ENCODE peak calls at places on chromosomes 6 and 20, in four cellular contexts. One of them, this sample, is unnamed.

GRCh38 chr6:46949662-46950280 is 28.0 kb upstream of the ADGRF5 start:
- DNase-seq in Panc1: no peak
- DNase-seq in epithelial cell of esophagus: no peak
- DNase-seq in thyroid gland: peak
- DNase-seq in this sample: no peak

GRCh38 chr6:33118525-33119123 is 42.8 kb downstream of the HLA-DPB1 start:
- DNase-seq in Panc1: no peak
- DNase-seq in epithelial cell of esophagus: peak
- DNase-seq in thyroid gland: no peak
- DNase-seq in this sample: peak

GRCh38 chr6:148723484-148723883 is 23.3 kb upstream of the UST start:
- DNase-seq in Panc1: no peak
- DNase-seq in epithelial cell of esophagus: peak
- DNase-seq in thyroid gland: no peak
- DNase-seq in this sample: no peak

GRCh38 chr6:111995409-111995808 is 58.5 kb upstream of the CCN6 start:
- DNase-seq in Panc1: no peak
- DNase-seq in epithelial cell of esophagus: peak
- DNase-seq in thyroid gland: no peak
- DNase-seq in this sample: no peak

GRCh38 chr6:18501313-18502013 is 114.3 kb downstream of the RNF144B start:
- DNase-seq in Panc1: no peak
- DNase-seq in epithelial cell of esophagus: peak
- DNase-seq in thyroid gland: no peak
- DNase-seq in this sample: no peak

GRCh38 chr6:97312241-97312640 is 29.2 kb upstream of the MMS22L start:
- DNase-seq in Panc1: no peak
- DNase-seq in epithelial cell of esophagus: peak
- DNase-seq in thyroid gland: no peak
- DNase-seq in this sample: no peak

GRCh38 chr6:157145656-157146285 is 177.5 kb downstream of the TMEM242 start:
- DNase-seq in Panc1: no peak
- DNase-seq in epithelial cell of esophagus: no peak
- DNase-seq in thyroid gland: peak
- DNase-seq in this sample: no peak

GRCh38 chr6:160130729-160131484 is 9.3 kb downstream of the SLC22A1 start:
- DNase-seq in Panc1: no peak
- DNase-seq in epithelial cell of esophagus: no peak
- DNase-seq in thyroid gland: no peak
- DNase-seq in this sample: no peak

GRCh38 chr6:92701425-92702096 is 717.8 kb downstream of the EPHA7 start:
- DNase-seq in Panc1: no peak
- DNase-seq in epithelial cell of esophagus: no peak
- DNase-seq in thyroid gland: no peak
- DNase-seq in this sample: no peak

GRCh38 chr6:123802351-123802696 is 1.3 kb upstream of the NKAIN2 start:
- DNase-seq in Panc1: no peak
- DNase-seq in epithelial cell of esophagus: no peak
- DNase-seq in thyroid gland: no peak
- DNase-seq in this sample: no peak

GRCh38 chr6:44010411-44011349 is 116.6 kb downstream of the MRPL14 start:
- DNase-seq in Panc1: peak
- DNase-seq in epithelial cell of esophagus: peak
- DNase-seq in thyroid gland: peak
- DNase-seq in this sample: no peak

GRCh38 chr6:164345856-164346496 is 931.5 kb downstream of the QKI start:
- DNase-seq in Panc1: no peak
- DNase-seq in epithelial cell of esophagus: no peak
- DNase-seq in thyroid gland: no peak
- DNase-seq in this sample: no peak

GRCh38 chr6:142207265-142207877 is 60.3 kb downstream of the VTA1 start:
- DNase-seq in Panc1: peak
- DNase-seq in epithelial cell of esophagus: peak
- DNase-seq in thyroid gland: peak
- DNase-seq in this sample: no peak

GRCh38 chr6:14922306-14922705 is 323.6 kb upstream of the JARID2 start:
- DNase-seq in Panc1: no peak
- DNase-seq in epithelial cell of esophagus: no peak
- DNase-seq in thyroid gland: no peak
- DNase-seq in this sample: no peak

GRCh38 chr20:57439432-57439831 is 48.2 kb downstream of the RBM38 start:
- DNase-seq in Panc1: no peak
- DNase-seq in epithelial cell of esophagus: no peak
- DNase-seq in thyroid gland: peak
- DNase-seq in this sample: no peak

GRCh38 chr6:168285456-168285855 is 34.1 kb downstream of the DACT2 start:
- DNase-seq in Panc1: no peak
- DNase-seq in epithelial cell of esophagus: no peak
- DNase-seq in thyroid gland: no peak
- DNase-seq in this sample: no peak

GRCh38 chr6:11211235-11211634 is 21.2 kb downstream of the NEDD9 start:
- DNase-seq in Panc1: no peak
- DNase-seq in epithelial cell of esophagus: no peak
- DNase-seq in thyroid gland: no peak
- DNase-seq in this sample: peak

GRCh38 chr20:2005831-2006426 is 12.1 kb upstream of the PDYN start:
- DNase-seq in Panc1: no peak
- DNase-seq in epithelial cell of esophagus: peak
- DNase-seq in thyroid gland: peak
- DNase-seq in this sample: peak

GRCh38 chr20:17620371-17621228 is 50.7 kb downstream of the DSTN start:
- DNase-seq in Panc1: no peak
- DNase-seq in epithelial cell of esophagus: no peak
- DNase-seq in thyroid gland: peak
- DNase-seq in this sample: no peak

GRCh38 chr20:52082612-52083011 is 109.0 kb downstream of the ZFP64 start:
- DNase-seq in Panc1: no peak
- DNase-seq in epithelial cell of esophagus: no peak
- DNase-seq in thyroid gland: no peak
- DNase-seq in this sample: no peak

GRCh38 chr20:62382306-62383198 is 4.4 kb upstream of the RPS21 start:
- DNase-seq in Panc1: no peak
- DNase-seq in epithelial cell of esophagus: peak
- DNase-seq in thyroid gland: peak
- DNase-seq in this sample: peak

GRCh38 chr20:6674831-6675230 is 92.7 kb upstream of the BMP2 start:
- DNase-seq in Panc1: no peak
- DNase-seq in epithelial cell of esophagus: no peak
- DNase-seq in thyroid gland: no peak
- DNase-seq in this sample: no peak

GRCh38 chr6:93105017-93105416 is 314.3 kb downstream of the EPHA7 start:
- DNase-seq in Panc1: no peak
- DNase-seq in epithelial cell of esophagus: peak
- DNase-seq in thyroid gland: no peak
- DNase-seq in this sample: no peak

GRCh38 chr6:25927177-25927576 is 3.3 kb downstream of the SLC17A2 start:
- DNase-seq in Panc1: no peak
- DNase-seq in epithelial cell of esophagus: no peak
- DNase-seq in thyroid gland: no peak
- DNase-seq in this sample: no peak

GRCh38 chr20:47747663-47748031 is 37.6 kb downstream of the SULF2 start:
- DNase-seq in Panc1: no peak
- DNase-seq in epithelial cell of esophagus: no peak
- DNase-seq in thyroid gland: no peak
- DNase-seq in this sample: no peak

GRCh38 chr6:38350882-38351281 is 288.8 kb downstream of the BTBD9 start:
- DNase-seq in Panc1: no peak
- DNase-seq in epithelial cell of esophagus: no peak
- DNase-seq in thyroid gland: peak
- DNase-seq in this sample: no peak

GRCh38 chr6:14288910-14289309 is 171.3 kb downstream of the CD83 start:
- DNase-seq in Panc1: no peak
- DNase-seq in epithelial cell of esophagus: peak
- DNase-seq in thyroid gland: no peak
- DNase-seq in this sample: no peak

GRCh38 chr6:42628604-42629003 is 64.8 kb downstream of the UBR2 start:
- DNase-seq in Panc1: no peak
- DNase-seq in epithelial cell of esophagus: no peak
- DNase-seq in thyroid gland: no peak
- DNase-seq in this sample: no peak

GRCh38 chr6:132733814-132734213 is 20.0 kb upstream of the VNN1 start:
- DNase-seq in Panc1: no peak
- DNase-seq in epithelial cell of esophagus: peak
- DNase-seq in thyroid gland: no peak
- DNase-seq in this sample: no peak

GRCh38 chr6:26268659-26269402 is 96.2 kb upstream of the BTN3A2 start:
- DNase-seq in Panc1: no peak
- DNase-seq in epithelial cell of esophagus: peak
- DNase-seq in thyroid gland: no peak
- DNase-seq in this sample: no peak

GRCh38 chr20:7085448-7085847 is 318.0 kb downstream of the BMP2 start:
- DNase-seq in Panc1: no peak
- DNase-seq in epithelial cell of esophagus: no peak
- DNase-seq in thyroid gland: no peak
- DNase-seq in this sample: no peak

GRCh38 chr6:2103644-2104523 is 141.5 kb downstream of the GMDS start:
- DNase-seq in Panc1: peak
- DNase-seq in epithelial cell of esophagus: peak
- DNase-seq in thyroid gland: no peak
- DNase-seq in this sample: peak

GRCh38 chr6:12314751-12315150 is 24.6 kb downstream of the EDN1 start:
- DNase-seq in Panc1: no peak
- DNase-seq in epithelial cell of esophagus: peak
- DNase-seq in thyroid gland: no peak
- DNase-seq in this sample: no peak
- H3K4me3 ChIP-seq in Panc1: peak
- H3K4me3 ChIP-seq in epithelial cell of esophagus: no peak
- H3K4me3 ChIP-seq in thyroid gland: no peak
- H3K4me3 ChIP-seq in this sample: no peak

DNA sequence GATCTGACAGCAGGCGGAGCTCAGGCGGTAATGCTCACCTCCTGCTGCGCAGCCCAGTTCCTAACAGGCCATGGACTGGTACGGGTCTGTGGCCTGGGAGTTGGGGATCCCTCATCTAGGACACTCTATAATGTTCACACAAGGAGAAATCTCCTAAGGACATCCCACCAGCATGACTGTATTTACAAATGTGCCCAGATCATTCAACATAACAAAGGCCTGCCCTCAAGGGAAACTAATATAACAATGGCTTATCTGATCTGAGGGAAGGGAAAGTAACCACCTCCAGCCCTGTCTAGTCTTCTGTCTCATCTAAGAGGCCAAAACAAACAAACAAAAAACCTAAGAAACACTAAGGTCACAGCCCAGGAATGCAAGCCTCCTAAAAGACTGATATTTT is 232.8 kb downstream of the RNGTT start:
- DNase-seq in Panc1: no peak
- DNase-seq in epithelial cell of esophagus: peak
- DNase-seq in thyroid gland: no peak
- DNase-seq in this sample: no peak
- H3K4me3 ChIP-seq in Panc1: no peak
- H3K4me3 ChIP-seq in epithelial cell of esophagus: no peak
- H3K4me3 ChIP-seq in thyroid gland: no peak
- H3K4me3 ChIP-seq in this sample: no peak

DNA sequence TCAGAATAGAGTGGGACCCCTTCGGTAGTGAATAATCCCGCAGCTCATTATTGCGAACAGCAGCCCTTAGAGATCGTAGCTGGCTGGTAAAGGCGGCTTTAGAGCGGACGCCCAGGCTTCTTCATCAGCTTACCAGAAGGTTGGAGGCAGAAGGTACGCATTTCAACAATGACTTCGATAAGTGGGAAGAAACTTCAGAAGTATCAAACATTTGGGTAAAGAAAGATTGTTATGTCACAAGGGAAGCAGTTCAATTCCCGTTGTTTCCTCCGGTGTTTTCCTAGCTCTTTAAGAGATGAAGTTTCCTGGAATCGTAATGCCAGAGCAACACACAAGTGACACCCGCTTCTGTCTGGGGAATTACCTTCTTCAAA is 119.2 kb upstream of the ZNF184 start:
- DNase-seq in Panc1: no peak
- DNase-seq in epithelial cell of esophagus: peak
- DNase-seq in thyroid gland: no peak
- DNase-seq in this sample: no peak
- H3K4me3 ChIP-seq in Panc1: peak
- H3K4me3 ChIP-seq in epithelial cell of esophagus: peak
- H3K4me3 ChIP-seq in thyroid gland: no peak
- H3K4me3 ChIP-seq in this sample: no peak

GRCh38 chr6:138107752-138108592 is 753 bp upstream of the PERP start:
- DNase-seq in Panc1: no peak
- DNase-seq in epithelial cell of esophagus: no peak
- DNase-seq in thyroid gland: peak
- DNase-seq in this sample: no peak
- H3K4me3 ChIP-seq in Panc1: peak
- H3K4me3 ChIP-seq in epithelial cell of esophagus: peak
- H3K4me3 ChIP-seq in thyroid gland: peak
- H3K4me3 ChIP-seq in this sample: no peak

GRCh38 chr6:89711801-89712200 is 73.3 kb upstream of the LYRM2 start:
- DNase-seq in Panc1: no peak
- DNase-seq in epithelial cell of esophagus: no peak
- DNase-seq in thyroid gland: no peak
- DNase-seq in this sample: no peak

GRCh38 chr6:89707766-89708165 is 69.2 kb upstream of the LYRM2 start:
- DNase-seq in Panc1: no peak
- DNase-seq in epithelial cell of esophagus: peak
- DNase-seq in thyroid gland: no peak
- DNase-seq in this sample: no peak

GRCh38 chr6:89708316-89708715 is 69.8 kb upstream of the LYRM2 start:
- DNase-seq in Panc1: no peak
- DNase-seq in epithelial cell of esophagus: no peak
- DNase-seq in thyroid gland: no peak
- DNase-seq in this sample: no peak

GRCh38 chr6:89702349-89702748 is 63.8 kb upstream of the LYRM2 start:
- DNase-seq in Panc1: no peak
- DNase-seq in epithelial cell of esophagus: no peak
- DNase-seq in thyroid gland: no peak
- DNase-seq in this sample: no peak

GRCh38 chr6:89706121-89706520 is 67.6 kb upstream of the LYRM2 start:
- DNase-seq in Panc1: no peak
- DNase-seq in epithelial cell of esophagus: no peak
- DNase-seq in thyroid gland: no peak
- DNase-seq in this sample: no peak
- H3K4me3 ChIP-seq in Panc1: no peak
- H3K4me3 ChIP-seq in epithelial cell of esophagus: no peak
- H3K4me3 ChIP-seq in thyroid gland: no peak
- H3K4me3 ChIP-seq in this sample: no peak